ENCODE peak calls at places on chromosomes 2 and 18, in seven cellular contexts. M is HepG2, X is AG10803, V is IMR-90, G is GM13977, U is thoracic aorta, Q is A549. K is an unnamed sample.

GRCh38 chr2:240310645-240311044 is 124.8 kb upstream of the GPC1 start:
- DNase-seq in M (no peak), X (no peak), V (no peak), G (no peak), U (no peak), Q (no peak), K (no peak)

GRCh38 chr2:240166761-240167587 is 26.5 kb upstream of the OTOS start:
- DNase-seq in M (no peak), X (no peak), V (no peak), G (no peak), U (no peak), Q (no peak), K (no peak)

GRCh38 chr2:17557596-17557995 is 17.1 kb downstream of the VSNL1 start:
- DNase-seq in M (peak), X (no peak), V (no peak), G (no peak), U (no peak), Q (no peak), K (no peak)

GRCh38 chr2:166173263-166173662 is 45.4 kb upstream of the SCN1A start:
- DNase-seq in M (no peak), X (no peak), V (no peak), G (no peak), U (no peak), Q (no peak), K (no peak)

GRCh38 chr2:240024766-240025165 is 376 bp downstream of the NDUFA10 start:
- DNase-seq in M (peak), X (no peak), V (no peak), G (no peak), U (no peak), Q (peak), K (no peak)

GRCh38 chr2:48695991-48696390 is 59.5 kb downstream of the LHCGR start:
- DNase-seq in M (no peak), X (no peak), V (no peak), G (no peak), U (no peak), Q (no peak), K (no peak)

GRCh38 chr18:44143054-44143453 is 537.6 kb upstream of the SETBP1 start:
- DNase-seq in M (no peak), X (no peak), V (no peak), G (no peak), U (no peak), Q (no peak), K (no peak)

GRCh38 chr2:9030882-9031645 is 27.6 kb upstream of the MBOAT2 start:
- DNase-seq in M (no peak), X (peak), V (peak), G (no peak), U (no peak), Q (no peak), K (no peak)

GRCh38 chr2:8800821-8801220 is 36.6 kb downstream of the KIDINS220 start:
- DNase-seq in M (no peak), X (no peak), V (peak), G (no peak), U (no peak), Q (no peak), K (no peak)

GRCh38 chr18:57353940-57354461 is 1.6 kb downstream of the ST8SIA3 start:
- DNase-seq in M (peak), X (peak), V (peak), G (peak), U (no peak), Q (peak), K (no peak)

GRCh38 chr2:241389697-241390096 is 33.6 kb downstream of the FARP2 start:
- DNase-seq in M (no peak), X (no peak), V (no peak), G (no peak), U (no peak), Q (no peak), K (no peak)

GRCh38 chr2:239551206-239551605 is 150.4 kb upstream of the HDAC4 start:
- DNase-seq in M (no peak), X (no peak), V (no peak), G (no peak), U (no peak), Q (no peak), K (no peak)

GRCh38 chr2:10732924-10733583 is 11.6 kb downstream of the ATP6V1C2 start:
- DNase-seq in M (no peak), X (no peak), V (no peak), G (no peak), U (no peak), Q (no peak), K (no peak)

GRCh38 chr2:137947714-137948336 is 16.4 kb upstream of the HNMT start:
- DNase-seq in M (peak), X (peak), V (peak), G (peak), U (peak), Q (peak), K (peak)

GRCh38 chr2:35960596-35960995 is 395.0 kb upstream of the CRIM1 start:
- DNase-seq in M (no peak), X (no peak), V (no peak), G (no peak), U (no peak), Q (no peak), K (no peak)

GRCh38 chr2:232133078-232133477 is 171.6 kb downstream of the DIS3L2 start:
- DNase-seq in M (peak), X (no peak), V (no peak), G (no peak), U (no peak), Q (peak), K (no peak)

GRCh38 chr2:180905002-180905401 is 75.4 kb upstream of the UBE2E3 start:
- DNase-seq in M (no peak), X (no peak), V (peak), G (no peak), U (no peak), Q (no peak), K (no peak)

DNA sequence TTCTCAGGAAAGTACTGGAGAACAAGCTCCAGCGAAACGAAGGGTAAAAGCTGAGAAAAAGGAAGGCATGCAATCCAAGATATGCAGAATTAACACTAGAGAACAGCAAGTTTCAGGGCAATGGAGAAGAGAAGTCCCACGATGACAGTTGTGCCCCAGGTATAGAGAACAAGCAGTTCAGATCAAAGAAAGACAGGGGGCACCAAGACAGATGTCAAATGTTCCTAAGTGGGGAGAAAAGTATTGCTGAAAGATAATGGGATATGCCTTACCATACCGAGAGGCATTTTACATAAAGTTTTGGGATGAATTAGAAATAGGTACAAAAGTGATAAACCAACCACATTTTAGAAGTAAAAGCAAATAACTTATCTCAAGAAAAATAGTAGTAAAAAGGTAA is 79.1 kb upstream of the UBE2E3 start:
- DNase-seq in M (no peak), X (no peak), V (no peak), G (no peak), U (no peak), Q (no peak), K (no peak)
- TF ChIP-seq CTCF in M (no peak), X (no peak), V (no peak), G (no peak), U (no peak), Q (no peak), K (no peak)

GRCh38 chr2:43269074-43269572 is 42.7 kb upstream of the ZFP36L2 start:
- DNase-seq in M (no peak), X (peak), V (peak), G (no peak), U (peak), Q (no peak), K (peak)
- TF ChIP-seq CTCF in M (no peak), X (peak), V (peak), G (no peak), U (no peak), Q (no peak), K (no peak)

GRCh38 chr18:47730795-47731194 is 199.7 kb downstream of the SMAD2 start:
- DNase-seq in M (no peak), X (peak), V (peak), G (no peak), U (no peak), Q (no peak), K (no peak)
- TF ChIP-seq CTCF in M (no peak), X (no peak), V (no peak), G (no peak), U (no peak), Q (no peak), K (no peak)

GRCh38 chr2:56191617-56192016 is 7.8 kb downstream of the CCDC85A start:
- DNase-seq in M (peak), X (peak), V (peak), G (no peak), U (no peak), Q (peak), K (no peak)
- TF ChIP-seq CTCF in M (peak), X (peak), V (peak), G (peak), U (peak), Q (peak), K (no peak)

DNA sequence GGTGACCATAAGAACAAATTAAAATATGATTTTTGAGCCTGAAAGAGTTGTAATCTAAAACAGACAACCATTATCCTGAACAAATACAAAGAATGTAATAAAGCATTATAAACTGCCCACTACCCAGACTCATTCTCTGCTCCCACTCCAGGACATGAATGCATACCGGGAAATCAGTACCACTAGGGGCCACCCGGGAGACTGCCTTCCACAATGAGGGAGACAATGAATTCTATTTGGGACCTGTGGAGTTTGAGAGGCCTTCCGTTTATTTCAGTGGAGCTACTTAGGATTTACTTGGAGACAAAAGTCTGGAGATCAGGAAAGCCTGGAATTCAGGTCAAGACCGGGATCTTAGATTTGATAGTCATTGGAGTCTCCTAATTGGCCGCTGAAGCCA is 50.0 kb downstream of the NAB1 start:
- DNase-seq in M (peak), X (no peak), V (peak), G (no peak), U (no peak), Q (no peak), K (no peak)
- TF ChIP-seq CTCF in M (peak), X (peak), V (no peak), G (no peak), U (no peak), Q (no peak), K (no peak)